ENCODE peak calls at places on chromosomes 11 and 22, in nine cellular contexts. One of them, this sample, is unnamed.

GRCh38 chr11:103851166-103851651 is 185.2 kb upstream of the DDI1 start:
- DNase-seq in H1: no peak
- DNase-seq in fibroblast of villous mesenchyme: peak; percentile 29
- DNase-seq in Caco-2: no peak
- DNase-seq in prostate gland: peak; percentile 19
- DNase-seq in right lobe of liver: no peak
- DNase-seq in DND-41: no peak
- DNase-seq in GM20000: no peak
- DNase-seq in B cell: no peak
- DNase-seq in this sample: no peak

GRCh38 chr11:33633251-33634003 is 67.2 kb downstream of the C11orf91 start:
- DNase-seq in H1: peak; percentile 17
- DNase-seq in fibroblast of villous mesenchyme: peak; percentile 45
- DNase-seq in Caco-2: peak; percentile 49
- DNase-seq in prostate gland: no peak
- DNase-seq in right lobe of liver: no peak
- DNase-seq in DND-41: no peak
- DNase-seq in GM20000: no peak
- DNase-seq in B cell: no peak
- DNase-seq in this sample: no peak

GRCh38 chr11:56659755-56660154 is 3.7 kb upstream of the OR5AR1 start:
- DNase-seq in H1: peak; percentile 63
- DNase-seq in fibroblast of villous mesenchyme: no peak
- DNase-seq in Caco-2: no peak
- DNase-seq in prostate gland: no peak
- DNase-seq in right lobe of liver: no peak
- DNase-seq in DND-41: no peak
- DNase-seq in GM20000: no peak
- DNase-seq in B cell: no peak
- DNase-seq in this sample: no peak

GRCh38 chr11:69554849-69555248 is 73.4 kb downstream of the LINC01488 start:
- DNase-seq in H1: no peak
- DNase-seq in fibroblast of villous mesenchyme: no peak
- DNase-seq in Caco-2: no peak
- DNase-seq in prostate gland: no peak
- DNase-seq in right lobe of liver: no peak
- DNase-seq in DND-41: no peak
- DNase-seq in GM20000: no peak
- DNase-seq in B cell: no peak
- DNase-seq in this sample: no peak

GRCh38 chr22:43925433-43926348 is 2.1 kb downstream of the PNPLA3 start:
- DNase-seq in H1: no peak
- DNase-seq in fibroblast of villous mesenchyme: peak; percentile 48
- DNase-seq in Caco-2: peak; percentile 20
- DNase-seq in prostate gland: peak; percentile 28
- DNase-seq in right lobe of liver: peak; percentile 88
- DNase-seq in DND-41: no peak
- DNase-seq in GM20000: no peak
- DNase-seq in B cell: no peak
- DNase-seq in this sample: no peak

GRCh38 chr22:23383491-23384450 is 196.3 kb downstream of the IGLL1 start:
- DNase-seq in H1: no peak
- DNase-seq in fibroblast of villous mesenchyme: no peak
- DNase-seq in Caco-2: no peak
- DNase-seq in prostate gland: no peak
- DNase-seq in right lobe of liver: no peak
- DNase-seq in DND-41: no peak
- DNase-seq in GM20000: no peak
- DNase-seq in B cell: no peak
- DNase-seq in this sample: no peak

GRCh38 chr11:48024635-48025071 is 44.3 kb downstream of the PTPRJ start:
- DNase-seq in H1: no peak
- DNase-seq in fibroblast of villous mesenchyme: no peak
- DNase-seq in Caco-2: no peak
- DNase-seq in prostate gland: no peak
- DNase-seq in right lobe of liver: no peak
- DNase-seq in DND-41: no peak
- DNase-seq in GM20000: no peak
- DNase-seq in B cell: no peak
- DNase-seq in this sample: no peak

GRCh38 chr11:109849946-109850345 is 243.2 kb upstream of the ZC3H12C start:
- DNase-seq in H1: no peak
- DNase-seq in fibroblast of villous mesenchyme: no peak
- DNase-seq in Caco-2: no peak
- DNase-seq in prostate gland: no peak
- DNase-seq in right lobe of liver: no peak
- DNase-seq in DND-41: no peak
- DNase-seq in GM20000: no peak
- DNase-seq in B cell: no peak
- DNase-seq in this sample: no peak

GRCh38 chr11:34647131-34647530 is 26.2 kb downstream of the EHF start:
- DNase-seq in H1: no peak
- DNase-seq in fibroblast of villous mesenchyme: peak; percentile 82
- DNase-seq in Caco-2: no peak
- DNase-seq in prostate gland: no peak
- DNase-seq in right lobe of liver: no peak
- DNase-seq in DND-41: no peak
- DNase-seq in GM20000: no peak
- DNase-seq in B cell: no peak
- DNase-seq in this sample: no peak

GRCh38 chr22:40002935-40003715 is 8.4 kb downstream of the FAM83F start:
- DNase-seq in H1: no peak
- DNase-seq in fibroblast of villous mesenchyme: no peak
- DNase-seq in Caco-2: no peak
- DNase-seq in prostate gland: no peak
- DNase-seq in right lobe of liver: no peak
- DNase-seq in DND-41: no peak
- DNase-seq in GM20000: no peak
- DNase-seq in B cell: no peak
- DNase-seq in this sample: no peak

GRCh38 chr11:69328231-69328630 is 34.3 kb downstream of the MYEOV start:
- DNase-seq in H1: no peak
- DNase-seq in fibroblast of villous mesenchyme: no peak
- DNase-seq in Caco-2: no peak
- DNase-seq in prostate gland: no peak
- DNase-seq in right lobe of liver: no peak
- DNase-seq in DND-41: no peak
- DNase-seq in GM20000: no peak
- DNase-seq in B cell: no peak
- DNase-seq in this sample: no peak

GRCh38 chr11:116499396-116500001 is 273.3 kb downstream of the BUD13 start:
- DNase-seq in H1: peak; percentile 87
- DNase-seq in fibroblast of villous mesenchyme: peak; percentile 56
- DNase-seq in Caco-2: peak; percentile 92
- DNase-seq in prostate gland: peak; percentile 76
- DNase-seq in right lobe of liver: peak; percentile 64
- DNase-seq in DND-41: peak; percentile 62
- DNase-seq in GM20000: peak; percentile 82
- DNase-seq in B cell: no peak
- DNase-seq in this sample: peak; percentile 83

GRCh38 chr11:15481871-15482270 is 367.1 kb downstream of the INSC start:
- DNase-seq in H1: no peak
- DNase-seq in fibroblast of villous mesenchyme: no peak
- DNase-seq in Caco-2: no peak
- DNase-seq in prostate gland: no peak
- DNase-seq in right lobe of liver: no peak
- DNase-seq in DND-41: no peak
- DNase-seq in GM20000: no peak
- DNase-seq in B cell: no peak
- DNase-seq in this sample: no peak

GRCh38 chr22:49063040-49063329 is 764.7 kb downstream of the BRD1 start:
- DNase-seq in H1: no peak
- DNase-seq in fibroblast of villous mesenchyme: no peak
- DNase-seq in Caco-2: no peak
- DNase-seq in prostate gland: no peak
- DNase-seq in right lobe of liver: no peak
- DNase-seq in DND-41: no peak
- DNase-seq in GM20000: no peak
- DNase-seq in B cell: no peak
- DNase-seq in this sample: no peak

GRCh38 chr11:27678242-27678641 is 22.0 kb downstream of the BDNF start:
- DNase-seq in H1: no peak
- DNase-seq in fibroblast of villous mesenchyme: no peak
- DNase-seq in Caco-2: no peak
- DNase-seq in prostate gland: no peak
- DNase-seq in right lobe of liver: no peak
- DNase-seq in DND-41: no peak
- DNase-seq in GM20000: no peak
- DNase-seq in B cell: no peak
- DNase-seq in this sample: no peak

GRCh38 chr22:37354271-37355069 is 72.2 kb downstream of the CYTH4 start:
- DNase-seq in H1: no peak
- DNase-seq in fibroblast of villous mesenchyme: no peak
- DNase-seq in Caco-2: peak; percentile 15
- DNase-seq in prostate gland: no peak
- DNase-seq in right lobe of liver: no peak
- DNase-seq in DND-41: no peak
- DNase-seq in GM20000: no peak
- DNase-seq in B cell: no peak
- DNase-seq in this sample: no peak

GRCh38 chr11:65478411-65479183 is 20.2 kb upstream of the MALAT1 start:
- DNase-seq in H1: no peak
- DNase-seq in fibroblast of villous mesenchyme: peak; percentile 71
- DNase-seq in Caco-2: peak; percentile 43
- DNase-seq in prostate gland: no peak
- DNase-seq in right lobe of liver: peak; percentile 59
- DNase-seq in DND-41: no peak
- DNase-seq in GM20000: no peak
- DNase-seq in B cell: no peak
- DNase-seq in this sample: no peak
- TF ChIP-seq CTCF in H1: no peak
- TF ChIP-seq CTCF in fibroblast of villous mesenchyme: no peak
- TF ChIP-seq CTCF in Caco-2: no peak
- TF ChIP-seq CTCF in prostate gland: no peak
- TF ChIP-seq CTCF in right lobe of liver: no peak
- TF ChIP-seq CTCF in DND-41: no peak
- TF ChIP-seq CTCF in GM20000: no peak
- TF ChIP-seq CTCF in B cell: no peak
- TF ChIP-seq CTCF in this sample: no peak

GRCh38 chr11:92311616-92312449 is 87.2 kb downstream of the FAT3 start:
- DNase-seq in H1: peak; percentile 39
- DNase-seq in fibroblast of villous mesenchyme: peak; percentile 57
- DNase-seq in Caco-2: no peak
- DNase-seq in prostate gland: no peak
- DNase-seq in right lobe of liver: no peak
- DNase-seq in DND-41: no peak
- DNase-seq in GM20000: no peak
- DNase-seq in B cell: no peak
- DNase-seq in this sample: no peak
- TF ChIP-seq CTCF in H1: peak; percentile 25
- TF ChIP-seq CTCF in fibroblast of villous mesenchyme: peak; percentile 31
- TF ChIP-seq CTCF in Caco-2: peak; percentile 27
- TF ChIP-seq CTCF in prostate gland: no peak
- TF ChIP-seq CTCF in right lobe of liver: no peak
- TF ChIP-seq CTCF in DND-41: no peak
- TF ChIP-seq CTCF in GM20000: no peak
- TF ChIP-seq CTCF in B cell: no peak
- TF ChIP-seq CTCF in this sample: no peak

DNA sequence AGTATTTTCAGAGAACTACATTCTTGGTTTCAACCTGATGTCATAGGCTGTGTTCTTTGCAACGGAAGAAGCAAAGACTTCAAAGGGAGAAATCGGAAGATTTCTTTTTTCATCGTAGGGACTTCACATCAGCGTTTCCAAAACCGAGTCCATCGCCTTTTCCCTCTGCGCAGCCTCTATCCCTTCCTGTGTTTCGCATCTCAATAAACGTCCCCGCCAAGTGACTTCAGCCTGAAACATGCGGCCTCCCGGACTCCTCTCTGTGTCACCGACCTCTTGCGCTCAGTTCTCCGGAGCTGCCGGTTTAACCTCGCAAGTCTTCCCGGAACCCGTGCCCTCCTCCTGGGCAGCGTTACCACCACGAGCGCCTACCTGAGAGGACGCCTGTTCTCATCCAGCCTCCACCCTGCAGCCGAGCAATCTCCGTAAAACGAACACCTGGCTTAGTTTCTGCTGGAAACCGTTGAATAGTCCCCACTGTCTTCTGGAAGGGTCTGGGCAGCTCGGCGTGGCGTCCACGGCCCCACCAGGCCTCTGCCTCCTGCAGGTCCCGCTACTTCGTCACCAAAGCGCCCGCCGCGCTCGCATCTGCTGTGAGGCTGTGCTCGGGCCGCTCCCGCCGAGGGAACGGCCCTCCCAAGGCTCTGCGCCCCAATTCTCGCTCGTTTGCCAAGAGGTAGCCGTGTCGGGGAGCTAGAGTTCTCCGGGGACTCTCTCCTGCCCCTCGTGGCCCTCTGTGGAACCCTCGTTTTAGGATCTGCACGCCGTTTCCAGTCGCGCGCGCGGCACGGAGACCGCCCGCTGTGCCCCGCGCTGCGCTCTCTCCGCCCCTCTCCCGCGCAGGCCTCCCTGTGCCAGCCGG is at the start of gene GLB1L3:
- DNase-seq in H1: no peak
- DNase-seq in fibroblast of villous mesenchyme: no peak
- DNase-seq in Caco-2: peak; percentile 60
- DNase-seq in prostate gland: peak; percentile 32
- DNase-seq in right lobe of liver: peak; percentile 40
- DNase-seq in DND-41: peak; percentile 83
- DNase-seq in GM20000: peak; percentile 76
- DNase-seq in B cell: no peak
- DNase-seq in this sample: peak; percentile 87
- TF ChIP-seq CTCF in H1: peak; percentile 34
- TF ChIP-seq CTCF in fibroblast of villous mesenchyme: peak; percentile 38
- TF ChIP-seq CTCF in Caco-2: peak; percentile 40
- TF ChIP-seq CTCF in prostate gland: no peak
- TF ChIP-seq CTCF in right lobe of liver: peak; percentile 12
- TF ChIP-seq CTCF in DND-41: peak; percentile 70
- TF ChIP-seq CTCF in GM20000: no peak
- TF ChIP-seq CTCF in B cell: peak; percentile 59
- TF ChIP-seq CTCF in this sample: peak; percentile 52

GRCh38 chr11:29334781-29335140 is 682.1 kb downstream of the KCNA4 start:
- DNase-seq in H1: no peak
- DNase-seq in fibroblast of villous mesenchyme: no peak
- DNase-seq in Caco-2: no peak
- DNase-seq in prostate gland: no peak
- DNase-seq in right lobe of liver: no peak
- DNase-seq in DND-41: no peak
- DNase-seq in GM20000: no peak
- DNase-seq in B cell: no peak
- DNase-seq in this sample: no peak

GRCh38 chr11:29333993-29334780 is 682.6 kb downstream of the KCNA4 start:
- DNase-seq in H1: no peak
- DNase-seq in fibroblast of villous mesenchyme: peak; percentile 70
- DNase-seq in Caco-2: peak; percentile 36
- DNase-seq in prostate gland: no peak
- DNase-seq in right lobe of liver: no peak
- DNase-seq in DND-41: no peak
- DNase-seq in GM20000: peak; percentile 38
- DNase-seq in B cell: no peak
- DNase-seq in this sample: no peak

GRCh38 chr11:29324328-29324727 is 692.5 kb downstream of the KCNA4 start:
- DNase-seq in H1: no peak
- DNase-seq in fibroblast of villous mesenchyme: peak; percentile 14
- DNase-seq in Caco-2: no peak
- DNase-seq in prostate gland: no peak
- DNase-seq in right lobe of liver: no peak
- DNase-seq in DND-41: no peak
- DNase-seq in GM20000: no peak
- DNase-seq in B cell: no peak
- DNase-seq in this sample: no peak

GRCh38 chr11:29326757-29327156 is 690.1 kb downstream of the KCNA4 start:
- DNase-seq in H1: no peak
- DNase-seq in fibroblast of villous mesenchyme: no peak
- DNase-seq in Caco-2: no peak
- DNase-seq in prostate gland: no peak
- DNase-seq in right lobe of liver: no peak
- DNase-seq in DND-41: no peak
- DNase-seq in GM20000: no peak
- DNase-seq in B cell: no peak
- DNase-seq in this sample: no peak

GRCh38 chr11:29328961-29329441 is 687.8 kb downstream of the KCNA4 start:
- DNase-seq in H1: no peak
- DNase-seq in fibroblast of villous mesenchyme: peak; percentile 81
- DNase-seq in Caco-2: peak; percentile 54
- DNase-seq in prostate gland: no peak
- DNase-seq in right lobe of liver: no peak
- DNase-seq in DND-41: no peak
- DNase-seq in GM20000: peak; percentile 3
- DNase-seq in B cell: no peak
- DNase-seq in this sample: no peak
- TF ChIP-seq CTCF in H1: peak; percentile 28
- TF ChIP-seq CTCF in fibroblast of villous mesenchyme: peak; percentile 79
- TF ChIP-seq CTCF in Caco-2: peak; percentile 70
- TF ChIP-seq CTCF in prostate gland: no peak
- TF ChIP-seq CTCF in right lobe of liver: peak; percentile 59
- TF ChIP-seq CTCF in DND-41: peak; percentile 53
- TF ChIP-seq CTCF in GM20000: peak; percentile 22
- TF ChIP-seq CTCF in B cell: no peak
- TF ChIP-seq CTCF in this sample: no peak